ENCODE peak calls at places on chromosomes 13 and 19, in eight cellular contexts. B is tibial artery; T is LNCaP clone FGC; Y is psoas muscle; J is GM10248; R is NK-92 treated with Interleukin-12 subunit alpha and Interleukin-12 subunit beta, amount 100 ng/mL, for 24 hours; L is hippocampal formation; G is Panc1. U is an unnamed sample.
A peak's percentile ranks its signal among the peaks of the same experiment; 100 is the strongest.

GRCh38 chr19:50722248-50723013 is 733 bp upstream of the CLEC11A start:
- DNase-seq in B (no peak), T (no peak), Y (no peak), J (no peak), R (no peak), L (no peak), G (no peak), U (no peak)

GRCh38 chr19:11659612-11660011 is 62.3 kb downstream of the ZNF627 start:
- DNase-seq in B (no peak), T (no peak), Y (no peak), J (peak; percentile 41), R (no peak), L (no peak), G (no peak), U (peak; percentile 25)

GRCh38 chr19:35400773-35401100 is 29.9 kb downstream of the GPR42 start:
- DNase-seq in B (no peak), T (no peak), Y (no peak), J (no peak), R (no peak), L (no peak), G (no peak), U (no peak)

GRCh38 chr13:45297456-45298205 is 43.4 kb downstream of the TPT1 start:
- DNase-seq in B (no peak), T (no peak), Y (no peak), J (no peak), R (no peak), L (no peak), G (no peak), U (no peak)

GRCh38 chr19:17246681-17247425 is 1.1 kb upstream of the NR2F6 start:
- DNase-seq in B (no peak), T (no peak), Y (no peak), J (no peak), R (no peak), L (no peak), G (no peak), U (peak; percentile 73)

GRCh38 chr13:92297971-92298942 is 899.8 kb downstream of the GPC5 start:
- DNase-seq in B (no peak), T (no peak), Y (no peak), J (no peak), R (no peak), L (no peak), G (no peak), U (no peak)

GRCh38 chr19:2443785-2444182 is 13.0 kb downstream of the LMNB2 start:
- DNase-seq in B (no peak), T (no peak), Y (no peak), J (no peak), R (no peak), L (no peak), G (no peak), U (no peak)

GRCh38 chr19:12967907-12968306 is 1.5 kb upstream of the DAND5 start:
- DNase-seq in B (no peak), T (no peak), Y (no peak), J (no peak), R (no peak), L (no peak), G (no peak), U (no peak)

GRCh38 chr19:39111593-39112199 is 13.9 kb upstream of the PAK4 start:
- DNase-seq in B (no peak), T (no peak), Y (no peak), J (no peak), R (no peak), L (no peak), G (no peak), U (peak; percentile 44)

GRCh38 chr13:32984857-32985626 is 31.2 kb upstream of the KL start:
- DNase-seq in B (no peak), T (peak; percentile 98), Y (no peak), J (no peak), R (no peak), L (no peak), G (peak; percentile 80), U (no peak)

GRCh38 chr13:19601749-19602725 is 31.4 kb upstream of the MPHOSPH8 start:
- DNase-seq in B (no peak), T (no peak), Y (peak; percentile 17), J (peak; percentile 78), R (no peak), L (no peak), G (no peak), U (peak; percentile 46)

GRCh38 chr19:34298891-34299510 is 44.6 kb downstream of the GARRE1 start:
- DNase-seq in B (no peak), T (peak; percentile 65), Y (no peak), J (no peak), R (no peak), L (no peak), G (no peak), U (no peak)

GRCh38 chr19:13917888-13918406 is 11.9 kb downstream of the CC2D1A start:
- DNase-seq in B (no peak), T (no peak), Y (no peak), J (no peak), R (no peak), L (no peak), G (no peak), U (no peak)

GRCh38 chr13:46051958-46052313 is 610 bp downstream of the ZC3H13 start:
- DNase-seq in B (no peak), T (no peak), Y (no peak), J (no peak), R (no peak), L (no peak), G (no peak), U (no peak)

GRCh38 chr19:49639401-49640112 is 386 bp downstream of the RRAS start:
- DNase-seq in B (peak; percentile 42), T (no peak), Y (no peak), J (no peak), R (no peak), L (no peak), G (no peak), U (no peak)

GRCh38 chr13:27489456-27489855 is 39.1 kb upstream of the MTIF3 start:
- DNase-seq in B (no peak), T (no peak), Y (no peak), J (no peak), R (no peak), L (peak; percentile 18), G (no peak), U (no peak)

GRCh38 chr19:38441660-38442348 is 8.3 kb downstream of the RYR1 start:
- DNase-seq in B (no peak), T (no peak), Y (no peak), J (peak; percentile 55), R (no peak), L (no peak), G (no peak), U (peak; percentile 20)

GRCh38 chr13:27149702-27150101 is 21.9 kb downstream of the USP12 start:
- DNase-seq in B (no peak), T (no peak), Y (no peak), J (no peak), R (no peak), L (no peak), G (no peak), U (no peak)